ENCODE peak calls at places on chromosomes 12 and 14, in nine cellular contexts. R is small intestine, F is IMR-90, G is aorta, V is mammary epithelial cell, L is heart right ventricle, Z is MM.1S, A is GM12865, T is fibroblast of mammary gland. S is an unnamed sample.

GRCh38 chr14:52080817-52081755 is 12.2 kb upstream of the NID2 start:
- DNase-seq in R (no peak), Z (no peak), A (no peak), V (peak; percentile 82), G (no peak), T (peak; percentile 95), L (no peak), F (peak; percentile 96), S (no peak)

GRCh38 chr12:123991402-123991951 is 18.5 kb downstream of the ZNF664 start:
- DNase-seq in G (no peak), Z (no peak), L (no peak), T (no peak), F (no peak), V (peak; percentile 31), A (no peak), R (peak; percentile 92), S (no peak)

GRCh38 chr14:62886461-62886860 is 158.8 kb downstream of the KCNH5 start:
- DNase-seq in V (no peak), F (no peak), Z (no peak), T (no peak), L (no peak), A (no peak), R (no peak), G (no peak), S (no peak)

GRCh38 chr14:71716371-71716770 is 215.9 kb upstream of the RGS6 start:
- DNase-seq in G (no peak), L (no peak), A (no peak), V (no peak), Z (no peak), T (peak; percentile 81), F (peak; percentile 87), R (no peak), S (no peak)

GRCh38 chr14:71486274-71486673 is 446.0 kb upstream of the RGS6 start:
- DNase-seq in T (no peak), A (no peak), G (no peak), F (no peak), L (no peak), V (no peak), R (no peak), Z (no peak), S (no peak)

GRCh38 chr12:43858991-43859390 is 23.1 kb downstream of the TMEM117 start:
- DNase-seq in A (no peak), G (no peak), V (no peak), R (no peak), Z (no peak), F (no peak), L (no peak), T (no peak), S (no peak)

GRCh38 chr12:65403188-65403587 is 124.7 kb downstream of the MSRB3 start:
- DNase-seq in V (no peak), G (no peak), F (no peak), L (no peak), T (no peak), A (no peak), Z (no peak), R (no peak), S (no peak)

GRCh38 chr12:27999521-27999920 is 27.0 kb upstream of the PTHLH start:
- DNase-seq in F (peak; percentile 74), Z (no peak), G (no peak), T (peak; percentile 77), R (no peak), V (peak; percentile 97), L (no peak), A (no peak), S (no peak)

GRCh38 chr12:51954465-51955361 is 3.2 kb downstream of the ACVR1B start:
- DNase-seq in Z (no peak), A (no peak), F (no peak), R (peak; percentile 97), G (no peak), V (peak; percentile 77), L (no peak), T (peak; percentile 57), S (no peak)

GRCh38 chr12:30989754-30990153 is 63.2 kb downstream of the TSPAN11 start:
- DNase-seq in L (peak; percentile 52), T (no peak), Z (peak; percentile 94), V (no peak), A (peak; percentile 69), G (no peak), F (no peak), R (peak; percentile 45), S (peak; percentile 57)

GRCh38 chr14:100556936-100557505 is 30.2 kb downstream of the BEGAIN start:
- DNase-seq in R (no peak), L (no peak), Z (no peak), T (no peak), F (no peak), V (no peak), G (no peak), A (no peak), S (no peak)

GRCh38 chr12:57782608-57783465 is at the start of gene TSFM:
- DNase-seq in F (peak; percentile 93), R (peak; percentile 94), A (peak; percentile 97), T (peak; percentile 93), Z (peak; percentile 96), G (peak; percentile 100), V (peak; percentile 86), L (peak; percentile 98), S (peak; percentile 95)

GRCh38 chr14:101050901-101051490 is 147.5 kb upstream of the RTL1 start:
- DNase-seq in A (no peak), L (no peak), T (no peak), V (no peak), F (no peak), G (peak; percentile 23), Z (no peak), R (no peak), S (no peak)

GRCh38 chr14:57686317-57686716 is 179.6 kb downstream of the SLC35F4 start:
- DNase-seq in A (no peak), Z (no peak), L (no peak), T (no peak), R (no peak), F (no peak), G (no peak), V (no peak), S (no peak)

GRCh38 chr12:7948585-7949264 is 12.7 kb upstream of the SLC2A3 start:
- DNase-seq in R (no peak), T (no peak), A (no peak), F (no peak), L (no peak), V (no peak), G (no peak), Z (no peak), S (no peak)

GRCh38 chr12:131829795-131830334 is 1.7 kb downstream of the MMP17 start:
- DNase-seq in R (no peak), G (peak; percentile 77), Z (no peak), V (no peak), F (no peak), L (no peak), A (no peak), T (no peak), S (no peak)

GRCh38 chr14:90760591-90761316 is 55.5 kb downstream of the TTC7B start:
- DNase-seq in A (no peak), F (peak; percentile 33), T (peak; percentile 56), Z (no peak), L (no peak), G (no peak), V (peak; percentile 5), R (peak; percentile 43), S (no peak)

GRCh38 chr14:69152944-69153847 is at the start of gene DCAF5:
- DNase-seq in Z (peak; percentile 84), A (peak; percentile 97), L (peak; percentile 94), G (peak; percentile 97), T (peak; percentile 90), F (peak; percentile 93), V (peak; percentile 92), R (peak; percentile 96), S (peak; percentile 90)

GRCh38 chr12:19030180-19030579 is 99.4 kb upstream of the PLEKHA5 start:
- DNase-seq in V (peak; percentile 81), Z (no peak), G (no peak), A (no peak), F (no peak), T (no peak), R (no peak), L (no peak), S (no peak)

GRCh38 chr12:34108405-34108803 is 86.1 kb downstream of the ALG10 start:
- DNase-seq in V (no peak), A (no peak), L (no peak), T (no peak), G (no peak), F (no peak), R (no peak), Z (no peak), S (no peak)
- H3K4me3 ChIP-seq in V (no peak overlapping the region), A (no peak overlapping the region), L (peak overlapping the region; percentile 25), T (no peak overlapping the region), G (no peak overlapping the region), F (no peak overlapping the region), R (no peak overlapping the region), Z (no peak overlapping the region), S (no peak overlapping the region)

DNA sequence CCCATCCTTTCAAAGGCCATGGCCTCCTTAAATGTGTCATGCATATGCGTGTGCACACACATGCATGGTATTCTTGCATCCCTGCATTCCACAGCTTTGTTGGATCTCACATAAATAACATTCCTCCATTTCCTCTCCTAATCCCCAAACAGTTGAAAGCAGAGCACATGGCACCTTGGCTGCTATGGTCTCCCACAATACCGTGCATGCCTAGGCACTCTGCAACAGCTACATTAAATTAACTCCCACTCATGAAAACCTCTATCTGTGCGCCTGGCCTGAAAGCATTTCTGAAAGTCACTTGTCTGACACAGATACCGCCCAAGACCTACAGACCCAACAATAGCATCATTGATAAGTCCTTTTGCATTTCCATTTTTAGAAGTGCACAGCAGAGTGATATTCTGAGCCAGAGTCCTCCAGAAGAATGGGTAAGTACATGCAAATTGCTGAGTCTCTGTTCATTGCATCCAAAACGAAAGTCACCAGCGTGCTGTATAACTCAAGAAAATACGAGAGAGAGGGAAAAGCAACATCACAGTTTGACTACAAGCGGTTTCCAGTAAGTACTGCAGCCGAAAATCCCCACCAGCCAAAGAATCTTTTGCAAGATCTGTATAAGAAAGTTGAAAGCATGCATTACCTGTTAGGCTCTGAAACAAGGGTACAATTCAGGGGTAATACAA is 436 bp downstream of the ASB2 start:
- DNase-seq in A (peak; percentile 95), T (peak; percentile 4), Z (peak; percentile 77), F (no peak), L (no peak), V (no peak), R (no peak), G (no peak), S (no peak)
- H3K4me3 ChIP-seq in A (peak overlapping the region; percentile 19), T (no peak overlapping the region), Z (peak overlapping the region; percentile 56), F (no peak overlapping the region), L (peak overlapping the region; percentile 52), V (no peak overlapping the region), R (peak overlapping the region; percentile 13), G (peak overlapping the region; percentile 76), S (no peak overlapping the region)

GRCh38 chr14:45091696-45092095 is 7.8 kb downstream of the PRPF39 start:
- DNase-seq in Z (no peak), A (no peak), G (no peak), L (no peak), R (no peak), F (peak; percentile 36), V (peak; percentile 30), T (peak; percentile 40), S (no peak)
- H3K4me3 ChIP-seq in Z (no peak overlapping the region), A (no peak overlapping the region), G (no peak overlapping the region), L (no peak overlapping the region), R (no peak overlapping the region), F (no peak overlapping the region), V (no peak overlapping the region), T (no peak overlapping the region), S (no peak overlapping the region)

DNA sequence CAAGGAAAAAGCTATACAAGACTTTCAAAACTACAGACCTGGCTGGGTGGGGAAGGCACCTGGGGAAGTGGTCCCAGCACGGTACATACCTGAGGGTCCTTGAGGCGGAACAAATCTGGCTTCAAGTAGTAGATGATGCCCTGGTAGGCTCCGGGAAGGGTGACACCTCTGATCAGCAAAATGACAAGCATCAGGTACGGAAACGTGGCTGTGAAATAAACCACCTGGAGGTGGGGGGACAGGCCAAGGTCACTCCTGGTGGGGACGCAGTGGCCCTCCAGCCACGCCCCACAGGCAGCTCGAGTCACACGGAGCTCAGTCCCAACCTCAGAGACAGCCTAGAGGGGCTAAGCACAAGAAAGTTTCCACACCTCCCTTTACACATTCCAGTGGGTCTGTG is 15.2 kb downstream of the SLC6A12 start:
- DNase-seq in G (no peak), R (no peak), L (no peak), T (no peak), Z (no peak), V (no peak), A (no peak), F (no peak), S (no peak)
- H3K4me3 ChIP-seq in G (no peak overlapping the region), R (no peak overlapping the region), L (no peak overlapping the region), T (no peak overlapping the region), Z (no peak overlapping the region), V (no peak overlapping the region), A (no peak overlapping the region), F (no peak overlapping the region), S (no peak overlapping the region)

S was measured in Jurkat, Clone E6-1.